ENCODE peak calls at places on chromosomes 16 and 17, in four cellular contexts. F is heart right ventricle, M is neural progenitor cell, Z is hepatocyte. Q is an unnamed sample.

GRCh38 chr17:44707755-44708400 is 587 bp upstream of the DBF4B start:
- DNase-seq in M (no peak), Z (no peak), F (no peak), Q (peak)

GRCh38 chr17:80605326-80606066 is 60.9 kb downstream of the RPTOR start:
- DNase-seq in F (no peak), M (no peak), Z (peak), Q (peak)

GRCh38 chr16:53290520-53290919 is 143.8 kb upstream of the RBL2 start:
- DNase-seq in F (no peak), M (no peak), Z (no peak), Q (no peak)

GRCh38 chr16:70653809-70654771 is 7.7 kb downstream of the IL34 start:
- DNase-seq in Z (peak), F (peak), M (peak), Q (peak)

GRCh38 chr17:64270885-64271284 is 7.8 kb upstream of the TEX2 start:
- DNase-seq in Z (no peak), M (no peak), F (no peak), Q (no peak)

GRCh38 chr16:1807626-1808025 is 14.1 kb upstream of the IGFALS start:
- DNase-seq in Z (no peak), M (no peak), F (no peak), Q (no peak)

GRCh38 chr17:8185580-8186445 is 4.2 kb downstream of the BORCS6 start:
- DNase-seq in F (peak), M (peak), Z (peak), Q (peak)

GRCh38 chr17:41583137-41584127 is 3.3 kb downstream of the KRT14 start:
- DNase-seq in Z (no peak), M (no peak), F (no peak), Q (no peak)

GRCh38 chr16:83792391-83792790 is 15.4 kb upstream of the HSBP1 start:
- DNase-seq in F (no peak), M (no peak), Z (no peak), Q (no peak)

GRCh38 chr17:9987779-9988585 is 82.9 kb upstream of the RCVRN start:
- DNase-seq in Z (peak), M (peak), F (peak), Q (peak)

GRCh38 chr17:44442806-44443205 is 53.4 kb upstream of the ITGA2B start:
- DNase-seq in M (no peak), Z (no peak), F (no peak), Q (no peak)

GRCh38 chr17:44828919-44829557 is 1.0 kb downstream of the GJC1 start:
- DNase-seq in M (no peak), F (no peak), Z (no peak), Q (peak)

GRCh38 chr16:58563235-58563634 is 47.9 kb downstream of the SETD6 start:
- DNase-seq in M (no peak), Z (no peak), F (no peak), Q (peak)

GRCh38 chr16:67199011-67199807 is at the start of gene ELMO3:
- DNase-seq in F (no peak), M (peak), Z (peak), Q (no peak)

GRCh38 chr16:89198417-89199240 is 1.7 kb downstream of the SLC22A31 start:
- DNase-seq in F (no peak), M (no peak), Z (peak), Q (no peak)

GRCh38 chr17:80887639-80888175 is 103.9 kb upstream of the CHMP6 start:
- DNase-seq in M (no peak), F (no peak), Z (no peak), Q (no peak)

GRCh38 chr17:81341347-81342061 is 46.4 kb upstream of the SLC38A10 start:
- DNase-seq in M (peak), Z (peak), F (no peak), Q (no peak)

GRCh38 chr17:66939461-66940114 is 24.9 kb upstream of the CACNG4 start:
- DNase-seq in Z (no peak), F (no peak), M (no peak), Q (no peak)

GRCh38 chr16:64356267-64356666 is 765.6 kb downstream of the CDH11 start:
- DNase-seq in Z (peak), M (no peak), F (no peak), Q (peak)

GRCh38 chr17:77245162-77245926 is 104.6 kb downstream of the SEC14L1 start:
- DNase-seq in Z (no peak), M (no peak), F (no peak), Q (no peak)

GRCh38 chr16:85253127-85253941 is 141.1 kb upstream of the CIBAR2 start:
- DNase-seq in F (peak), Z (peak), M (peak), Q (peak)

GRCh38 chr17:40063034-40063765 is 435 bp downstream of the THRA start:
- DNase-seq in M (peak), Z (peak), F (peak), Q (peak)

GRCh38 chr17:40060887-40061480 is 1.8 kb upstream of the THRA start:
- DNase-seq in Z (no peak), M (no peak), F (no peak), Q (no peak)

GRCh38 chr17:40061532-40062038 is 1.2 kb upstream of the THRA start:
- DNase-seq in F (no peak), M (no peak), Z (no peak), Q (no peak)

GRCh38 chr17:40063915-40064531 is 1.3 kb downstream of the THRA start:
- DNase-seq in Z (no peak), F (no peak), M (no peak), Q (no peak)

DNA sequence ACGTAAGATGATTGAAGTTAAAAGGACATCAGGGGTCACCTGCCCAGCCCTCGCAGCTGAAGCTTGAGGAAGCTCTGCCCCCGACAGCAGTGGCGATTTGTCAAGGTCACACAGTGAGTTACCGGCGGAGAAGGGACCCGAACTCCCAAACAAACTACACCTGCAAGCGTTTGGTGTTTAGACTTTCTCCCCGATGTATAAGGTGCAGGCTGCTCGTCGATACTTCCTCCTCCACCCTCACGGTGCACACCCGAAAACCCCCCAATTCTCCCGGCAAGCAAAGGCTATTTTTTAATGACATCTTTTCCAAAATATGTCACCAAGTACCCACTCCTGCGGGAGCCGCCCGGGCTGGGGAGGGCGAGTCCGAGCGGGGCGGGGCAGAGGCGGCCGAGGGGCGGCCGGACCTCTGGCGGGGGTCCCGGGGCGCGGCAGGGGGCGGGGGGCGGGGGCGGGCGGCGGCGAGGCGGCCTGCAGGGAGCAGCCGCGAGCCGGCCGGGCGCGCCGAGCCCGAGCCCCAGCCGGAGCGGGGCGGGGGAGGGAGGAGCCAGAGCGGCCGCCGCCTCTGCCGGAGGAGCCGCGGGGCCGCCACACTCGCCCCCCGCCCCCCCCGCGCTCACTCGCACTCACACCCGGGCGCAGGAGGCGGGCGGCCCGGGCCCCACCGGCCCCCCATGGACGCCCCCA is at the start of gene THRA:
- DNase-seq in F (peak), Z (peak), M (peak), Q (peak)
- TF ChIP-seq CTCF in F (no peak), Z (no peak), M (no peak), Q (peak)

GRCh38 chr17:79027274-79027924 is 3.4 kb downstream of the C1QTNF1 start:
- DNase-seq in Z (peak), F (no peak), M (no peak), Q (no peak)
- H3K4me3 ChIP-seq in Z (no peak), F (peak), M (no peak), Q (peak)

GRCh38 chr17:728911-729310 is 3.5 kb upstream of the TLCD3A start:
- DNase-seq in Z (peak), F (no peak), M (no peak), Q (no peak)

GRCh38 chr17:737561-738113 is 5.2 kb downstream of the TLCD3A start:
- DNase-seq in F (no peak), Z (no peak), M (no peak), Q (no peak)

GRCh38 chr17:731943-732787 is at the start of gene TLCD3A:
- DNase-seq in F (peak), M (peak), Z (peak), Q (peak)

GRCh38 chr17:733743-734142 is 1.3 kb downstream of the TLCD3A start:
- DNase-seq in M (no peak), F (no peak), Z (no peak), Q (no peak)

DNA sequence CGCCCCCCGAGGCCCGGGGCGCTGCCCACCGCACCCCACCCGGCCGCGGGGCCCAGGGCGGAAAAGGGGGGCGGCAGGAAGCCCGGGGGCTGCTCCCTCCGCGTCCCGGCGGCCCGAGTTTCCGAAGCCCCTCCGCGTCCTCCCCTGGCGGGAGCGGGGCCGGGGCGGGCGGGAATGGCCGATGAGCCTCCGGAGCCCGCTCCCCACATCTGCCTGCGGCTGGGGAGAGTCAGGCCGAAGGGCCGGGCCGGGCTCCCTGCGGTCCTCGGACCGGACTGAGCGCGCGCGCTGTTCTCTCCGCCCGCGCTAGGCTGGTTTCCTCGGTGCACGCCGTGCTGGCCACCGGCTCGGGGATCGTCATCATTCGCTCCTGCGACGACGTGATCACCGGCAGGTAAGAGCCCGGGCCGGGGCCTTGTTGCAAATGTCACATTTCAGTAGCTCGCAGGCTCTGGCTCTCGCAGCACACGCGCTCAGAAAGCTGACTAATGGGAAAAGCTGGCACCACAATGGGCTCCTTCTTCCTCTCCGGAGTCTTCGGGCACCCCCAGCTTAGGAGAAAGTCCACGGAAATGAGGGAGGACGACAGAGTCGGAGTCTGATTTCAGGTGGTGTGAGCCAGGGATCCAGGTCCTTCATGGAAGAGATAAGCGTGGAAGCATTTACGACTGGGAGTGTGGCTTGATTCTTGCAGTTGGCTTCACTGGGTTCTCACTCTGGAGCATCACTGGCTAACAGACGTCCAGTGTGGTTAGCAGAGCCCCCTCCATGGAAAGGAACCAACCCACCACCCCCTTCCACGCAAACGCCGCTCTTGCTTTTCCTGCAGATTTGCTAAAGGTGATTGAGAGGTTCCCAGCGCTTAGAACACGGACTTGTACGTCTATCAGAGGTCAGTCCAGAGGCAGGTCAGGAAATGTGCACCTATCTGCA is 658 bp downstream of the TLCD3A start:
- DNase-seq in M (peak), Z (peak), F (peak), Q (peak)
- TF ChIP-seq CTCF in M (no peak), Z (no peak), F (no peak), Q (no peak)

GRCh38 chr16:57297856-57298255 is 13.4 kb upstream of the PLLP start:
- DNase-seq in M (peak), Z (no peak), F (no peak), Q (no peak)
- H3K4me3 ChIP-seq in M (no peak), Z (no peak), F (no peak), Q (no peak)

DNA sequence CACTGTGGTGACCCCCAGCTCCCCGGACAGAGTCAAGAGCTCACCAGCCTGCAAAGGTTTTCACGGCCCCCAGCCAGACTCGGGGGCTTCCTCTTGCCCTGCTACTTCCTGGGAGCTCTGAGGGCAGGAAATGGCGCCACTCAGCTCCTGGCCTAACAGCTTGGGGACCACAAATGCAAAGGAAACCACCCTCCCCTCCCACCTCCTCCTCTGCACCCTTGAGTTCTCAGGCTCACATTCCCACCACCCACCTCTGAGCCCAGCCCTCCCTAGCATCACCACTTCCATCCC is 373 bp upstream of the SPN start:
- DNase-seq in Z (no peak), M (no peak), F (no peak), Q (no peak)
- TF ChIP-seq CTCF in Z (no peak), M (no peak), F (no peak), Q (no peak)

DNA sequence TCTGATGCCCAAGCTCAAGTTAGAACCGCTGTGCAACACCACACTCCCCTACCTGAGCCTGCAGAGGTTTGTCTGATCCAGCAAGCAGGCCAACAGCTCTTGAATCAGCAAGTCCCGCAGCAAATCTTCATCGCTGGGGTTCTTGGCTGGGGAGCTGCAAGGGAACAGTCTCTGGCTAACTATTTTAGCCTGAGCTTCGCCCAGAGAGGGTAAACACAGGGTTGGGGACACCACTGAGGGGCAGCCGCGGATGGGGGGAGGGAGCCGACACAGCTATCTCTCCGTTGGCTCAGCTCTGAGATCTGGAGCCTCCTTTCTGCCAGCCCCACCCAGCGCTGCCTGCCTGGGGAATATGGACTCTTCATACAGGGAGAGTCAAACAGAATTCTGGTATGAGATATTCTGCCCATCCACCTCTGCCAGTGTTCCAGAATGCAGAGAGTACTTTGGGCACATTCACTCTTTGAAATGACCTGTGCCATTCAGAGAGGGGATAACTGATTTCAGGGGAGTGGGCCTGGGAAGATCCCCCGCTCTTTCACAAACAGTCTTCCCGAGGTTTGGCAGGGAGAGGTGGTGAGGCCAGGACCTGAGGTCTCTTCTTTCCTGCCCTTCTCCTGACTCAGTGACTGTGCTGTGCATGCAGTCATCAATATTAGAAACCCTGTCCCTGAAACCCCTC is 7.4 kb downstream of the GIP start:
- DNase-seq in F (no peak), M (peak), Z (peak), Q (no peak)
- H3K4me3 ChIP-seq in F (no peak), M (no peak), Z (no peak), Q (no peak)

GRCh38 chr16:72856797-72857196 is 191.1 kb downstream of the ZFHX3 start:
- DNase-seq in M (peak), Z (peak), F (no peak), Q (no peak)
- TF ChIP-seq CTCF in M (peak), Z (peak), F (peak), Q (peak)

DNA sequence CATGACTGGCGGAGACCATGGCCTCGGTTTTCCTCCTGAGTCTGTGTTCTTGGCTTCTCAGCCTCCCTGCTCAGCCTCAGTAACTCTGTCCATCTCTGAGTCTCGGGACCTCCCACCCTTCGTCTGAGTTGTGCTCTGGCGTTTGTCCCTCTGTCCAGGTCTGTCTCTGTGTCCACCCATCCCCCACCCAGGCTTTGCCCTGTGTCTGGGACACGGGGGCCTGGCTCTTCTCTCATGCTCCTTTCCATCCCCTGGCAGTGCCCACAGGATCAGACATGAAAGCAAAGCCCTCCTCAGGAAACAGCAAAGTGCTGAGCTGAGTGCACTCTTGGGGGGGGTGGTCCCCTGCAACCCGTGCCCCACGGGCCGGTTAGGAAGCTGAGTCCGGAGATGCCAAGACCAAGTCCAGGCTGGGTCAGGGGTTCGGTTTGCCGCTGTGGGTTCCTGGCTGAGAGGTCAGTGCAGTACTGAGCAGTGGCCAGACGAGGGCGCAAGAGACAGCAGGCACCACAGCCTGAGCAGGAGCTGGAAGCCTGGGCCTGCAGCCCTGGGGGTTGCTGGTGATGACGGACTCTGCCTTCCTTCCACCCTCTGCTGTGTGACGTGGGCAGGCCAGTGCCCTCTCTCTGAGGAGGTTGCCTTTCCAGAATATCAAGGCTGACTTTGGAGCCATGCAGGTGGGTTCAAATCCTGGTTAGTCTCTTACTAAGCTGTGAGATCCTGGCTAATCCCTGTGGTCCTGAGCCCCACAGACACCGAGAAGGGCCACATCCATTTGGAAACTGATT is 2.5 kb downstream of the P2RX1 start:
- DNase-seq in F (peak), Z (peak), M (peak), Q (peak)
- H3K4me3 ChIP-seq in F (no peak), Z (no peak), M (no peak), Q (no peak)

GRCh38 chr17:31859487-31860008 is 504 bp upstream of the COPRS start:
- DNase-seq in F (no peak), Z (no peak), M (peak), Q (no peak)

GRCh38 chr17:31854672-31855071 is 4.4 kb downstream of the COPRS start:
- DNase-seq in F (no peak), M (no peak), Z (no peak), Q (no peak)

GRCh38 chr17:31856750-31857149 is 2.3 kb downstream of the COPRS start:
- DNase-seq in M (no peak), F (no peak), Z (no peak), Q (no peak)

GRCh38 chr17:31857920-31858646 is 961 bp downstream of the COPRS start:
- DNase-seq in M (no peak), F (no peak), Z (no peak), Q (no peak)

DNA sequence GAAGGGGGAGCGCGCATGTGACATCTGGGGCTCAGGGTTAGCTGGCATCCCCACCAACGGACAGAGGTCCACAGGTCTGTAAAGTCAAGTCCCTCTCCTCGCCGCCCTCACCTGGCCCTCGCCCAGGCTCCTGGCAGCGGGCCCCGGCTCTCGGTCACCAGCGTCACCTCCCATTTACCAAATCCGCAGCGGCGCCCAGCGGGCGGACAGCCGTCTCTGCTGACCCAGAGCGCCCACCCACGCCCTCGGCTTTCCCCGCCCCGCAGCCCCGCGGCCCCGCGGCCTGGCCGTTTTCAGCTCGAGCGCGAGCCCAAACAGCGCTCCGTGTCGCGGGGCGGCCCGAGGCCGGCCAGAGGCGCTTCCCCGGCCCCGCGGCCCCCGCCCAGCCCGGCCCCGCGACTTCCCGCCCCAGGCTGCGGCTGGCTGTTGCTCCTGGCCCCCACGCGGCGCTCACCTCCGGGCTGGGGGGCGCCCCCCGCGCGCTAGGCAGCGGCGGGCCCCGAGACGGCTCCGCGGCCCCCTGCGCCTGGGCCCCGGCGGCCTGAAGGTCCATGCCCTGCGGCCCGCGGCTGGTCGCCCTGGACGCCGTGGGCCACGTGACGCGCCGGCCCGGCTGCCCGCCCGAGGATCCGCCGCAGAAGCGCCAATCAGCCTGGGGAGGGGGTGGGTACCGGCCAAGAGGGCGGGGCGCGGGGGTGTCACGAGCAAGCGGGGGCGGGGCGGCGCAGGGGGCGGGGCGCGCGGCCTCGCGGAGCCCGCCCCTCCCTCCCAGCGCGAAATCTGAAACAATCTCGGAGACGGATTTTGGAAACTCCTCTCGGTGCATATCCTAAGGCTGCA is at the start of gene COPRS:
- DNase-seq in Z (peak), F (peak), M (peak), Q (peak)
- TF ChIP-seq CTCF in Z (peak), F (peak), M (no peak), Q (no peak)

GRCh38 chr16:31216116-31216469 is 842 bp downstream of the PYDC1 start:
- DNase-seq in M (no peak), Z (no peak), F (no peak), Q (no peak)
- H3K4me3 ChIP-seq in M (peak), Z (no peak), F (peak), Q (no peak)

Q was measured in fibroblast of villous mesenchyme.